ENCODE peak calls at places on chromosomes 7 and 10, in nine cellular contexts. Y is aorta; X is lower lobe of right lung; P is Peyer's patch; D is cardiac muscle cell; Q is GM23248; O is tibial nerve; S is CD8-positive, alpha-beta T cell; J is mucosa of descending colon. V is an unnamed sample. For H3K36me3, the result is how much of the 10 kb centered on the place peaks cover.

GRCh38 chr10:127612-128432 is 7.4 kb upstream of the ZMYND11 start:
- DNase-seq in Y (peak), X (no peak), P (peak), D (no peak), Q (no peak), O (no peak), S (no peak), J (no peak), V (no peak)

GRCh38 chr7:1675036-1675671 is 5.1 kb downstream of the ELFN1 start:
- DNase-seq in Y (peak), X (peak), P (no peak), D (no peak), Q (no peak), O (peak), S (no peak), J (no peak), V (peak)

GRCh38 chr10:36172054-36172531 is 530.0 kb upstream of the FZD8 start:
- DNase-seq in Y (no peak), X (no peak), P (no peak), D (peak), Q (peak), O (no peak), S (no peak), J (no peak), V (no peak)

GRCh38 chr10:50624866-50625491 is 1.2 kb upstream of the SGMS1 start:
- DNase-seq in Y (peak), X (peak), P (peak), D (peak), Q (peak), O (peak), S (peak), J (no peak), V (peak)

GRCh38 chr10:132326925-132327324 is 5.1 kb upstream of the LRRC27 start:
- DNase-seq in Y (no peak), X (no peak), P (no peak), D (no peak), Q (peak), O (no peak), S (no peak), J (no peak), V (no peak)

GRCh38 chr10:120162471-120162870 is 269.9 kb downstream of the SEC23IP start:
- DNase-seq in Y (no peak), X (no peak), P (no peak), D (no peak), Q (no peak), O (no peak), S (no peak), J (no peak), V (no peak)

GRCh38 chr7:86485842-86486241 is 157.9 kb upstream of the GRM3 start:
- DNase-seq in Y (no peak), X (no peak), P (no peak), D (no peak), Q (no peak), O (no peak), S (no peak), J (no peak), V (no peak)

GRCh38 chr7:100017300-100017699 is 1.9 kb downstream of the ZKSCAN1 start:
- DNase-seq in Y (no peak), X (no peak), P (no peak), D (no peak), Q (no peak), O (no peak), S (no peak), J (peak), V (no peak)

GRCh38 chr10:84244651-84245270 is at the start of gene RGR:
- DNase-seq in Y (no peak), X (no peak), P (no peak), D (no peak), Q (no peak), O (peak), S (no peak), J (no peak), V (no peak)

GRCh38 chr7:48708635-48709034 is 215.7 kb upstream of the CDC14C start:
- DNase-seq in Y (no peak), X (no peak), P (no peak), D (no peak), Q (no peak), O (no peak), S (no peak), J (no peak), V (no peak)

GRCh38 chr10:95759233-95759826 is 3.4 kb downstream of the ENTPD1 start:
- DNase-seq in Y (no peak), X (no peak), P (no peak), D (no peak), Q (no peak), O (no peak), S (no peak), J (no peak), V (no peak)
- H3K4me3 ChIP-seq in Y (no peak), X (no peak), P (no peak), D (no peak), Q (no peak), O (no peak), S (no peak), J (no peak), V (no peak)

GRCh38 chr7:33093266-33093665 is 15.9 kb downstream of the RP9 start:
- DNase-seq in Y (no peak), X (no peak), P (no peak), D (no peak), Q (no peak), O (no peak), S (no peak), J (no peak), V (no peak)
- H3K36me3 ChIP-seq in Y (under half), X (half or more), P (under half), D (under half), Q (under half), O (half or more), S (under half), J (under half), V (half or more)

GRCh38 chr7:134690016-134690415 is 43.4 kb downstream of the BPGM start:
- DNase-seq in Y (no peak), X (no peak), P (no peak), D (peak), Q (peak), O (no peak), S (no peak), J (no peak), V (no peak)
- H3K4me3 ChIP-seq in Y (peak), X (peak), P (no peak), D (no peak), Q (peak), O (peak), S (no peak), J (no peak), V (peak)

GRCh38 chr7:157900011-157900410 is 563.2 kb downstream of the DNAJB6 start:
- DNase-seq in Y (no peak), X (no peak), P (no peak), D (no peak), Q (no peak), O (no peak), S (no peak), J (no peak), V (peak)
- H3K36me3 ChIP-seq in Y (under half), X (under half), P (under half), D (under half), Q (under half), O (under half), S (under half), J (under half), V (under half)

V was measured in suprapubic skin.